ENCODE peak calls at places on chromosomes 3 and 15, in four cellular contexts. N, E, J and F are unnamed samples.
A peak's percentile ranks its signal among the peaks of the same experiment; 100 is the strongest.

GRCh38 chr15:35058534-35059054 is 26.5 kb downstream of the NANOGP8 start:
- DNase-seq in J (no peak), N (no peak), E (no peak), F (no peak)

GRCh38 chr3:151559736-151560135 is 98.9 kb upstream of the IGSF10 start:
- DNase-seq in N (no peak), E (no peak), J (no peak), F (no peak)

GRCh38 chr3:16513141-16514020 is at the start of gene RFTN1:
- DNase-seq in J (no peak), N (peak; percentile 43), E (peak; percentile 74), F (peak; percentile 69)

GRCh38 chr15:32936283-32936918 is 218.6 kb downstream of the GREM1 start:
- DNase-seq in E (peak; percentile 20), J (no peak), N (peak; percentile 18), F (no peak)

GRCh38 chr15:92033319-92033718 is 179.8 kb downstream of the SLCO3A1 start:
- DNase-seq in N (no peak), E (no peak), J (no peak), F (no peak)

GRCh38 chr15:35784745-35785144 is 238.8 kb upstream of the DPH6 start:
- DNase-seq in N (no peak), E (no peak), J (no peak), F (no peak)

GRCh38 chr3:33211444-33211843 is 7.2 kb downstream of the SUSD5 start:
- DNase-seq in J (peak; percentile 41), N (no peak), E (no peak), F (no peak)

GRCh38 chr3:59654120-59654952 is 604.5 kb upstream of the CFAP20DC start:
- DNase-seq in E (no peak), J (no peak), N (peak; percentile 45), F (no peak)

GRCh38 chr3:37308247-37308646 is 133.9 kb upstream of the LRRFIP2 start:
- DNase-seq in E (peak; percentile 10), J (no peak), N (no peak), F (no peak)

GRCh38 chr3:13518516-13519351 is 30.2 kb upstream of the FBLN2 start:
- DNase-seq in J (peak; percentile 43), E (no peak), N (peak; percentile 79), F (no peak)

GRCh38 chr15:73700041-73700842 is 16.1 kb downstream of the CD276 start:
- DNase-seq in E (peak; percentile 82), N (peak; percentile 84), J (no peak), F (peak; percentile 61)

GRCh38 chr3:29597376-29598008 is 316.6 kb downstream of the RBMS3 start:
- DNase-seq in E (no peak), N (no peak), J (no peak), F (no peak)

GRCh38 chr3:196122021-196122687 is 40.3 kb upstream of the TFRC start:
- DNase-seq in J (no peak), E (no peak), N (no peak), F (no peak)

GRCh38 chr3:3126477-3127431 is at the start of gene TRNT1:
- DNase-seq in E (peak; percentile 96), N (peak; percentile 97), J (peak; percentile 78), F (peak; percentile 96)